ENCODE peak calls at places on chromosome 18, in six cellular contexts. D is thyroid gland, R is neural progenitor cell, Q is upper lobe of left lung, P is A673, Y is fibroblast of the aortic adventitia. E is an unnamed sample.

GRCh38 chr18:9437049-9437448 is 38.3 kb upstream of the RALBP1 start:
- DNase-seq in Q (no peak), R (no peak), P (peak; percentile 22), D (no peak), Y (peak; percentile 44), E (no peak)

GRCh38 chr18:63832470-63832869 is 55.0 kb upstream of the SERPINB2 start:
- DNase-seq in P (no peak), Q (no peak), Y (no peak), D (no peak), R (no peak), E (no peak)

GRCh38 chr18:62863629-62864028 is 148.3 kb downstream of the PHLPP1 start:
- DNase-seq in R (no peak), P (no peak), D (no peak), Y (peak; percentile 32), Q (no peak), E (no peak)

GRCh38 chr18:59881728-59882685 is 17.8 kb upstream of the PMAIP1 start:
- DNase-seq in R (no peak), P (peak; percentile 28), D (no peak), Q (no peak), Y (peak; percentile 53), E (no peak)

GRCh38 chr18:50401888-50402287 is 27.0 kb downstream of the SKA1 start:
- DNase-seq in Y (peak; percentile 38), P (peak; percentile 25), R (peak; percentile 34), Q (peak; percentile 54), D (peak; percentile 48), E (peak; percentile 34)

GRCh38 chr18:57705011-57705410 is 83.4 kb upstream of the NARS1 start:
- DNase-seq in D (no peak), Q (no peak), P (no peak), R (no peak), Y (no peak), E (no peak)

GRCh38 chr18:46374850-46375249 is 270.7 kb downstream of the HAUS1 start:
- DNase-seq in D (peak; percentile 84), P (no peak), Y (no peak), Q (peak; percentile 55), R (peak; percentile 24), E (no peak)

GRCh38 chr18:57784034-57784815 is 18.9 kb downstream of the ATP8B1 start:
- DNase-seq in Q (no peak), Y (peak; percentile 70), D (peak; percentile 68), P (peak; percentile 76), R (no peak), E (no peak)

GRCh38 chr18:57234346-57234745 is 87.5 kb downstream of the BOD1L2 start:
- DNase-seq in Q (no peak), R (no peak), D (no peak), P (no peak), Y (no peak), E (no peak)

GRCh38 chr18:65567372-65567771 is 183.4 kb upstream of the CDH7 start:
- DNase-seq in P (peak; percentile 62), Q (no peak), D (no peak), R (peak; percentile 23), Y (no peak), E (peak; percentile 14)

GRCh38 chr18:64137914-64138313 is 11.0 kb downstream of the LINC00305 start:
- DNase-seq in R (no peak), Q (no peak), D (no peak), P (no peak), Y (no peak), E (no peak)

DNA sequence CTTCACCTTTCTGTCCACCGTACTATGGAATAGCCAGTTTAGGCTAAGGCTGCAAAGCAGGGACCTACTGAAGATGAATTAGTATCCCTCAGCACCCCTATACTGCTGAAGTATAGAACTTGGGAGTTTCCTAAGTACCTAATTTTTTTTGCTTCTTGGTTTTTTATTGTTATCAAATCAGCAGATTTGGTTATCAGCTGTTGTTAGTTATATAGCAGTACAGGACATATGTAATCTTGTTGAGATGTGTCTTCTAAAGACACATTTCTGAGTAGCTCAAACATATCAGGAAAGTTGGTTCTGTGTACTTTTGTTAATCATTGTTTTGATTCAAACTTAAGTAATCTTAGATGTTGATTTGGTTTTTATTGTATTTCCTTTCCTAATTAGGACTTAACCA is 5.2 kb downstream of the MYL12A start:
- DNase-seq in Y (no peak), Q (no peak), R (no peak), D (no peak), P (no peak), E (no peak)
- H3K4me3 ChIP-seq in Y (no peak overlapping the region), Q (no peak overlapping the region), R (no peak overlapping the region), D (no peak overlapping the region), P (no peak overlapping the region), E (no peak overlapping the region)

GRCh38 chr18:77058186-77058847 is 74.3 kb downstream of the MBP start:
- DNase-seq in Y (peak; percentile 65), R (no peak), Q (no peak), P (no peak), D (no peak), E (no peak)
- H3K4me3 ChIP-seq in Y (no peak overlapping the region), R (no peak overlapping the region), Q (no peak overlapping the region), P (no peak overlapping the region), D (no peak overlapping the region), E (no peak overlapping the region)

DNA sequence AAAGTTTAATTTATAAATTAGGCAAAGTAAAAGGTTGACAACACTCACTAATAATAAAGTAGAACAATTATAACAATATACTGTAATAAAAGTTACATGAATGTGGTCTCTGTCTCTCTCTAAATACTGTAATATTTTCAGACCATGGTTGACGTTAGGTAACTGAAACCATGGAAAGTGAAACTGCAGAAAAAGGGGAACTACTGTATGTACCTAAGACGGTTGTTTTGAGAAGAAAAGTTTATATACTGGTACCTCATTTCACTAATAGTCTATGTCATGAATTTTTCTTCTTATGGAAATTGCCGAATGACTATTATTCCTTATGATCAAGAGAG is 166.7 kb upstream of the ZNF521 start:
- DNase-seq in Q (no peak), D (no peak), R (no peak), Y (no peak), P (no peak), E (no peak)
- H3K4me3 ChIP-seq in Q (no peak overlapping the region), D (no peak overlapping the region), R (no peak overlapping the region), Y (no peak overlapping the region), P (no peak overlapping the region), E (no peak overlapping the region)

DNA sequence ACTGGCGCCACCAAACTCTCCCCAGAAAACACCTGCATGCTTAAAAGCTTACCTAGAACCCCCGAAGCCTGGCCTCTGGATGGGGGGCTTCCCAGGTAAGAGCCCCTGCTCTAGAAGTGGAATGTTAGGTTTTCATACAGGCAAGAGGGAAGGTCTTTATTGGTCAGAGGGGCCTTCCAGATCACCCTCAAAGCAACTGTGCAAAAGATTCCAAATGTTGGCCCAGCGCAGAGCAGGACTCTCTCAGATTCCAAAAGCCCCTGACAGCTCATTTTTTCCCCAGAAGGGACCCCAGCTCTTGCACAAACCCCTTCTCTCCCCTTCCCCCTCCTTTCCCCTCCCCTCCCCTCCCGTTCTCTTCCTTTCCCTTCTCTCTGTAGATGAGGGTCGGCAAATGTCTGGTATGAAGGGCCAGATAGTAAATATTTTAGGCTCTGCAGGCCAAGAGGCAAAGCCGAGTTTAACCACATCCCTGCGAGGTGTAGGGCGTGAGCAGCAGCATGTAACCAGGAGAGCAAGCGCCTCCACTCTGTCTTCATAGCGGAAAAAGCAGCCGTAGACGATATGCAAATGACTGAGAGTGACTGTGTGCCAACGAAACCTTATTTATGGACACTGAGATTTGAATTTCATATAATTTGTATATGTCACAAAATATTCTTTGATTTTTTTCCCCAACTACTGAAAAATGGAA is 116.9 kb downstream of the SMAD7 start:
- DNase-seq in R (no peak), Q (peak; percentile 42), D (no peak), Y (no peak), P (peak; percentile 46), E (no peak)
- H3K4me3 ChIP-seq in R (no peak overlapping the region), Q (peak overlapping the region; percentile 13), D (no peak overlapping the region), Y (no peak overlapping the region), P (no peak overlapping the region), E (no peak overlapping the region)

GRCh38 chr18:72544092-72544886 is at the start of gene CBLN2:
- DNase-seq in P (peak; percentile 86), Q (peak; percentile 37), R (peak; percentile 91), Y (peak; percentile 56), D (peak; percentile 17), E (peak; percentile 14)
- H3K4me3 ChIP-seq in P (peak within 1 kb of the TSS; percentile 51), Q (peak within 1 kb of the TSS; percentile 13), R (peak within 1 kb of the TSS; percentile 44), Y (peak within 1 kb of the TSS; percentile 50), D (no peak within 1 kb of the TSS), E (no peak within 1 kb of the TSS)